ENCODE peak calls at places on chromosome 13, in four cellular contexts. F is sigmoid colon; T is CD4-positive, alpha-beta T cell; A is A172. Q is an unnamed sample.

GRCh38 chr13:33112745-33113144 is 96.5 kb downstream of the KL start:
- DNase-seq in F (no peak), T (no peak), A (no peak), Q (no peak)

GRCh38 chr13:90857921-90858320 is 489.6 kb upstream of the MIR17HG start:
- DNase-seq in F (no peak), T (no peak), A (no peak), Q (no peak)

GRCh38 chr13:98910501-98910951 is 67.3 kb downstream of the DOCK9 start:
- DNase-seq in F (no peak), T (peak; percentile 9), A (peak; percentile 80), Q (no peak)

GRCh38 chr13:41216160-41216559 is 21.8 kb upstream of the KBTBD7 start:
- DNase-seq in F (no peak), T (no peak), A (peak; percentile 10), Q (no peak)

GRCh38 chr13:100543872-100544602 is 44.6 kb downstream of the GGACT start:
- DNase-seq in F (no peak), T (no peak), A (no peak), Q (peak; percentile 85)

GRCh38 chr13:113836917-113837553 is 26.8 kb downstream of the GAS6 start:
- DNase-seq in F (peak; percentile 88), T (no peak), A (peak; percentile 83), Q (no peak)

GRCh38 chr13:21402586-21403307 is 56.4 kb downstream of the ZDHHC20 start:
- DNase-seq in F (no peak), T (no peak), A (peak; percentile 12), Q (no peak)

GRCh38 chr13:74129500-74130144 is 4.6 kb downstream of the KLF12 start:
- DNase-seq in F (no peak), T (peak; percentile 21), A (no peak), Q (no peak)

GRCh38 chr13:40666905-40667621 is 622 bp upstream of the FOXO1 start:
- DNase-seq in F (peak; percentile 78), T (no peak), A (peak; percentile 14), Q (no peak)

GRCh38 chr13:51643882-51644281 is 59.6 kb downstream of the WDFY2 start:
- DNase-seq in F (no peak), T (no peak), A (peak; percentile 87), Q (no peak)

GRCh38 chr13:24217601-24218281 is 57.2 kb downstream of the SPATA13 start:
- DNase-seq in F (no peak), T (no peak), A (peak; percentile 13), Q (no peak)

GRCh38 chr13:60733933-60734332 is 336.9 kb downstream of the TDRD3 start:
- DNase-seq in F (no peak), T (no peak), A (no peak), Q (no peak)

GRCh38 chr13:46698015-46698414 is 98.9 kb downstream of the ESD start:
- DNase-seq in F (peak; percentile 90), T (no peak), A (no peak), Q (no peak)

Q was measured in osteocyte.